ENCODE peak calls at places on chromosomes 7 and 10, in ten cellular contexts. C is Calu3, X is BJ, F is endothelial cell of umbilical vein, T is PC-3, J is left ventricle myocardium inferior, B is heart left ventricle, U is WERI-Rb-1, Q is progenitor cell of endocrine pancreas, V is RWPE1. E is an unnamed sample.

GRCh38 chr7:99693427-99694200 is 13.8 kb upstream of the CYP3A5 start:
- DNase-seq in C (peak), X (no peak), F (no peak), T (no peak), J (no peak), B (no peak), U (no peak), Q (peak), V (no peak), E (no peak)

GRCh38 chr10:77405771-77406241 is 231.8 kb downstream of the KCNMA1 start:
- DNase-seq in C (peak), X (no peak), F (peak), T (peak), J (peak), B (peak), U (peak), Q (no peak), V (peak), E (peak)

GRCh38 chr7:103413407-103413806 is 32.6 kb downstream of the SLC26A5 start:
- DNase-seq in C (no peak), X (no peak), F (no peak), T (no peak), J (no peak), B (no peak), U (no peak), Q (no peak), V (no peak), E (no peak)

GRCh38 chr7:43834463-43835251 is 34.7 kb downstream of the MRPS24 start:
- DNase-seq in C (no peak), X (no peak), F (peak), T (peak), J (no peak), B (no peak), U (no peak), Q (no peak), V (no peak), E (peak)

GRCh38 chr10:126917375-126917774 is 12.1 kb downstream of the DOCK1 start:
- DNase-seq in C (no peak), X (no peak), F (no peak), T (no peak), J (peak), B (no peak), U (no peak), Q (no peak), V (no peak), E (no peak)

GRCh38 chr7:92715963-92716362 is 120.4 kb downstream of the CDK6 start:
- DNase-seq in C (no peak), X (no peak), F (no peak), T (no peak), J (no peak), B (no peak), U (no peak), Q (no peak), V (no peak), E (no peak)

GRCh38 chr10:66678521-66678920 is 247.3 kb upstream of the LRRTM3 start:
- DNase-seq in C (no peak), X (peak), F (no peak), T (peak), J (no peak), B (no peak), U (no peak), Q (no peak), V (no peak), E (peak)

GRCh38 chr10:78039743-78040142 is 6.1 kb downstream of the RPS24 start:
- DNase-seq in C (no peak), X (no peak), F (no peak), T (no peak), J (no peak), B (no peak), U (no peak), Q (no peak), V (no peak), E (no peak)

GRCh38 chr7:155188821-155189599 is 108.7 kb upstream of the INSIG1 start:
- DNase-seq in C (no peak), X (no peak), F (no peak), T (no peak), J (no peak), B (no peak), U (no peak), Q (no peak), V (peak), E (peak)

GRCh38 chr7:115911466-115911865 is 119.1 kb downstream of the TFEC start:
- DNase-seq in C (no peak), X (no peak), F (no peak), T (no peak), J (no peak), B (no peak), U (no peak), Q (no peak), V (no peak), E (no peak)

GRCh38 chr10:47406870-47407648 is 23.0 kb upstream of the ZNF488 start:
- DNase-seq in C (peak), X (peak), F (peak), T (peak), J (no peak), B (no peak), U (no peak), Q (no peak), V (peak), E (peak)

GRCh38 chr10:6037975-6038624 is 24.1 kb downstream of the IL2RA start:
- DNase-seq in C (no peak), X (no peak), F (no peak), T (no peak), J (no peak), B (no peak), U (no peak), Q (no peak), V (no peak), E (no peak)

GRCh38 chr7:56537952-56538351 is 421.7 kb upstream of the NUPR2 start:
- DNase-seq in C (no peak), X (no peak), F (no peak), T (no peak), J (peak), B (no peak), U (peak), Q (no peak), V (no peak), E (no peak)

GRCh38 chr7:33917661-33918060 is 12.3 kb downstream of the BMPER start:
- DNase-seq in C (no peak), X (no peak), F (no peak), T (no peak), J (no peak), B (no peak), U (no peak), Q (no peak), V (no peak), E (no peak)

GRCh38 chr7:598899-599298 is 79.3 kb upstream of the PDGFA start:
- DNase-seq in C (no peak), X (no peak), F (no peak), T (no peak), J (no peak), B (no peak), U (no peak), Q (no peak), V (no peak), E (no peak)

GRCh38 chr7:157459966-157460365 is 123.2 kb downstream of the DNAJB6 start:
- DNase-seq in C (no peak), X (no peak), F (no peak), T (no peak), J (no peak), B (no peak), U (no peak), Q (no peak), V (no peak), E (no peak)

GRCh38 chr10:126500185-126500584 is 111.9 kb upstream of the ADAM12 start:
- DNase-seq in C (no peak), X (no peak), F (no peak), T (no peak), J (no peak), B (no peak), U (no peak), Q (no peak), V (no peak), E (peak)

GRCh38 chr7:129108583-129108982 is 35.9 kb upstream of the TSPAN33 start:
- DNase-seq in C (no peak), X (no peak), F (no peak), T (no peak), J (no peak), B (no peak), U (no peak), Q (no peak), V (no peak), E (no peak)

GRCh38 chr7:117015258-117016184 is 62.2 kb downstream of the ST7 start:
- DNase-seq in C (no peak), X (no peak), F (no peak), T (no peak), J (no peak), B (no peak), U (no peak), Q (no peak), V (no peak), E (no peak)

GRCh38 chr7:85018498-85018897 is 168.4 kb downstream of the SEMA3D start:
- DNase-seq in C (no peak), X (no peak), F (no peak), T (peak), J (no peak), B (no peak), U (no peak), Q (no peak), V (no peak), E (no peak)

GRCh38 chr10:24440817-24441790 is 232.2 kb downstream of the KIAA1217 start:
- DNase-seq in C (no peak), X (no peak), F (no peak), T (peak), J (no peak), B (no peak), U (no peak), Q (no peak), V (no peak), E (no peak)

GRCh38 chr10:125840955-125841354 is 17.6 kb downstream of the BCCIP start:
- DNase-seq in C (no peak), X (no peak), F (peak), T (peak), J (no peak), B (no peak), U (no peak), Q (no peak), V (no peak), E (peak)

GRCh38 chr10:80164596-80164995 is 32.1 kb downstream of the PLAC9 start:
- DNase-seq in C (no peak), X (no peak), F (no peak), T (no peak), J (no peak), B (no peak), U (no peak), Q (no peak), V (no peak), E (no peak)

GRCh38 chr10:42640610-42641229 is 2.4 kb upstream of the ZNF33B start:
- DNase-seq in C (peak), X (no peak), F (no peak), T (peak), J (no peak), B (no peak), U (no peak), Q (no peak), V (peak), E (peak)

GRCh38 chr7:149833495-149834130 is 4.6 kb upstream of the ZNF862 start:
- DNase-seq in C (no peak), X (no peak), F (no peak), T (no peak), J (no peak), B (no peak), U (no peak), Q (no peak), V (no peak), E (no peak)

GRCh38 chr7:83439021-83439420 is 209.9 kb downstream of the SEMA3E start:
- DNase-seq in C (no peak), X (no peak), F (no peak), T (no peak), J (no peak), B (no peak), U (no peak), Q (no peak), V (no peak), E (no peak)

GRCh38 chr10:124145109-124145860 is 51.9 kb upstream of the CHST15 start:
- DNase-seq in C (no peak), X (no peak), F (no peak), T (no peak), J (peak), B (no peak), U (no peak), Q (no peak), V (no peak), E (peak)

GRCh38 chr10:70126700-70127395 is 5.8 kb downstream of the AIFM2 start:
- DNase-seq in C (no peak), X (no peak), F (no peak), T (no peak), J (no peak), B (no peak), U (no peak), Q (no peak), V (no peak), E (no peak)

GRCh38 chr10:76282122-76283030 is 851.0 kb downstream of the LRMDA start:
- DNase-seq in C (no peak), X (no peak), F (peak), T (no peak), J (no peak), B (no peak), U (no peak), Q (no peak), V (no peak), E (no peak)

GRCh38 chr10:132637477-132638129 is 100.0 kb downstream of the INPP5A start:
- DNase-seq in C (peak), X (no peak), F (peak), T (peak), J (peak), B (peak), U (peak), Q (no peak), V (peak), E (peak)

GRCh38 chr7:159095979-159096411 is 48.7 kb downstream of the VIPR2 start:
- DNase-seq in C (no peak), X (no peak), F (no peak), T (no peak), J (no peak), B (no peak), U (no peak), Q (no peak), V (no peak), E (no peak)

GRCh38 chr10:46248651-46249131 is 38.1 kb upstream of the ANTXRL start:
- DNase-seq in C (no peak), X (no peak), F (no peak), T (no peak), J (no peak), B (peak), U (no peak), Q (peak), V (no peak), E (no peak)

GRCh38 chr10:4278161-4278560 is 493.2 kb upstream of the KLF6 start:
- DNase-seq in C (no peak), X (no peak), F (no peak), T (no peak), J (no peak), B (no peak), U (peak), Q (no peak), V (no peak), E (no peak)

GRCh38 chr7:148537435-148537834 is 53.1 kb upstream of the C7orf33 start:
- DNase-seq in C (no peak), X (no peak), F (no peak), T (no peak), J (no peak), B (no peak), U (no peak), Q (no peak), V (no peak), E (no peak)

GRCh38 chr10:80408198-80409085 is at the start of gene PRXL2A:
- DNase-seq in C (peak), X (no peak), F (peak), T (no peak), J (peak), B (peak), U (peak), Q (peak), V (peak), E (peak)

GRCh38 chr10:51386248-51386885 is 312.1 kb downstream of the PRKG1 start:
- DNase-seq in C (no peak), X (no peak), F (no peak), T (peak), J (no peak), B (no peak), U (no peak), Q (no peak), V (no peak), E (no peak)

GRCh38 chr10:51389415-51390342 is 309.7 kb downstream of the CSTF2T start:
- DNase-seq in C (peak), X (peak), F (peak), T (peak), J (peak), B (peak), U (peak), Q (peak), V (peak), E (peak)
- TF ChIP-seq CTCF in C (peak), X (peak), F (peak), T (peak), J (peak), B (peak), U (peak), Q (peak), V (peak), E (peak)

DNA sequence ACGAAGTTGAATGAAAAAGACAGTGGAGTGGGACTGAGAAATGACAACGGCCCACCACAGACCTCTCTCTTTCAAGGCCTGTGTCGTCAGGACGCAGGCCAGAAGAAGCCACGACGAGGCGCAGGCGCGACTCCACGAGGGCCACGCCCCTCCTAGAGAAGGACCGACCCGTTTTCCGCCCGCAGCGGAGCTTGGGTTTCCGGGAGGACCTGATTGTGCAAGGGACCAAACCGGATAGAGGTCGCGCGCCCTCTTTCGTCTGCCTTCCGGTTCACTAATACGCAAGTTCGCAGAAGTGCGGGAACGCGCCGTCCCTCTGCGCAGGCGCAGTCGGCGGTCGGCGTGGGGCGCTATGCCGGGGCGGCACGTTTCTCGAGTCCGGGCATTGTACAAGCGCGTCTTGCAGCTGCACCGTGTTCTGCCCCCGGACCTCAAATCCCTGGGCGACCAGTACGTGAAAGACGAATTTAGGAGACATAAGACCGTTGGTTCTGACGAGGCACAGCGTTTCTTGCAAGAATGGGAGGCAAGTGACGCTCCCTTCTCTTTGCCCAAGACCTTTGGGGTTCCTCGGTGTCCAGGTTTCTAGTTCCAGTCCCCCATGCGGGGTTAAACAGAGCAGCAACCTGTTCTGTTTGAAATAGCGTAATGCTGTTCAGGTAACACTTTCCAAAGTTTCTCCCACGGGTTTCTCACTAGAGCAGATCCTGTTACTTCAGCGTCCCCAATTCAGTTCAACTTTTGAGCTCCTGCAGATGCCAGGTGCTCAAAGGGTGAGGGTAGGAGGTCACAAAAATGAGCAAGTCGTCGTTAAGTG is at the start of gene SDHAF3:
- DNase-seq in C (peak), X (peak), F (peak), T (peak), J (peak), B (peak), U (peak), Q (peak), V (peak), E (peak)
- TF ChIP-seq CTCF in C (no peak), X (peak), F (no peak), T (no peak), J (peak), B (peak), U (peak), Q (peak), V (peak), E (no peak)

DNA sequence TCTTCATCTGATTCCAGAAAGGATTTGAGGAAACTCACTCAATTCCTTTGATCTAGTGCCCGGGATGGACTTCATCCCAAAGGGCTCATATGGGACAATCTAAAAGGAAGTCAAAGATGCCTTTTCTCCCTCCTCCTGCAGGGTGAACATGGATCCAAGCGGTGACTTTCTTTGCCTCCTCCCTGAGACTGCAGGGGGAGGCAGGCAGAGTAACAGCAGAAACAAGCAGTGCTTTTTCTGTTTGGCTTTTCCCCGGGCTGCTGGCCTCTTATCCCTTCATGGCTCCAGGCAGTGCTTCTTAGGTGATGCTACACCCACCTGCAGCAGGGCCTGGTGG is 10.0 kb upstream of the DNMBP start:
- DNase-seq in C (no peak), X (no peak), F (no peak), T (peak), J (no peak), B (no peak), U (peak), Q (no peak), V (no peak), E (no peak)
- TF ChIP-seq CTCF in C (no peak), X (no peak), F (no peak), T (no peak), J (no peak), B (peak), U (no peak), Q (peak), V (no peak), E (no peak)

DNA sequence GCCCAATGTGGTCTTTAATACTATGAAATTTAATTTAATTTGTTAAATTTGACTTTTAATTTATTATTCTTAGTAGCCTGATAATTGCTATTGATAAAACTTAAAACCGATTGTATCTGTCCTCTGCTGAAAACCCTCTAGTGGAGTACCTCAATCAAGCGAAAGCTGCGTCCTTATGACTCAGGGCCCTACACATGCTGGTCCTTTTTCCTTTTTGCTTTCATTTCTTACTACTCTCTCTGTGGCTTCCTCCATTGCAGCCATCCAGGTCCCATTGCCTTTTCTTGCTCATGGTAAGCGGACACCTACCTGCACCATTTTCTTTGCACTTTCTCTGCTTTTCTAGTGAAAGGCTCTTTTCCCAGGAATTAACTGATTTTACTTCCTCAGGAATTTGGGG is 301.1 kb downstream of the INHBA start:
- DNase-seq in C (no peak), X (no peak), F (no peak), T (no peak), J (no peak), B (no peak), U (no peak), Q (no peak), V (no peak), E (no peak)
- TF ChIP-seq CTCF in C (no peak), X (no peak), F (no peak), T (no peak), J (no peak), B (no peak), U (no peak), Q (no peak), V (no peak), E (no peak)

GRCh38 chr7:27143950-27144798 is 693 bp upstream of the HOXA5 start:
- DNase-seq in C (no peak), X (no peak), F (no peak), T (no peak), J (no peak), B (no peak), U (no peak), Q (no peak), V (no peak), E (no peak)
- TF ChIP-seq CTCF in C (peak), X (peak), F (no peak), T (peak), J (no peak), B (no peak), U (no peak), Q (no peak), V (peak), E (no peak)

GRCh38 chr7:98617051-98617959 is at the start of gene NPTX2:
- DNase-seq in C (no peak), X (no peak), F (no peak), T (no peak), J (peak), B (peak), U (peak), Q (peak), V (peak), E (no peak)
- TF ChIP-seq CTCF in C (no peak), X (no peak), F (peak), T (no peak), J (peak), B (peak), U (peak), Q (peak), V (peak), E (no peak)

DNA sequence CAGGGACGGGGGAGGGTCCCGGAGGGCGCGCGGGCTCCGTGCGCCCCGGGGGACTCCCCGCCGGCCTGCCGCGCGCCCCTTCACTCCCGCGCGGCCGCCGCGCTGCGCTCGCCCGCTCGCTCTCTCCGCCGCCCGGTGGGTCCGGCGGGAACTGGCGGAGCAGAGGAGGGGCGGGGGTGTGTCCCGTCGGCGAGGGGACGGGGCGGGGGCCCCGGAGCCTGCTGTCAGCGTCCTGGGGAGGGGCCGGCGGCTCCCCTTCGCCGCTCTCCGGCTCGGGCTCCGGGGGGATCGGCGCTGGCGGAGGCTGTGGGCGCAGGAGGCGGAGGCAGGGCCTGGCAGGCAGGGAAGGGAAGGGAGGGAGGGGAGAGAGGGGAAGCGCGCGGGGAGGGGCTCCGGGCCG is at the start of gene SH3PXD2A:
- DNase-seq in C (peak), X (no peak), F (peak), T (peak), J (peak), B (peak), U (peak), Q (peak), V (peak), E (no peak)
- TF ChIP-seq CTCF in C (no peak), X (no peak), F (no peak), T (no peak), J (peak), B (peak), U (no peak), Q (no peak), V (peak), E (no peak)